ENCODE peak calls at places on chromosome 22, in four cellular contexts. C is IMR-90, B is Panc1, U is body of pancreas. K is an unnamed sample.
A peak's percentile ranks its signal among the peaks of the same experiment; 100 is the strongest.

GRCh38 chr22:38706101-38706884 is 549 bp downstream of the GTPBP1 start:
- DNase-seq in U (peak; percentile 48), B (no peak), C (peak; percentile 27), K (peak; percentile 66)

GRCh38 chr22:22710719-22711531 is 66.5 kb downstream of the GGTLC2 start:
- DNase-seq in U (peak; percentile 70), C (peak; percentile 17), B (peak; percentile 13), K (peak; percentile 60)

GRCh38 chr22:49331223-49331815 is 496.4 kb downstream of the BRD1 start:
- DNase-seq in U (no peak), B (no peak), C (no peak), K (no peak)

GRCh38 chr22:38964989-38965388 is 7.6 kb downstream of the APOBEC3A start:
- DNase-seq in U (no peak), C (no peak), B (no peak), K (peak; percentile 55)

GRCh38 chr22:22060200-22061084 is 77.9 kb upstream of the TOP3B start:
- DNase-seq in B (peak; percentile 24), U (no peak), C (peak; percentile 24), K (peak; percentile 27)

GRCh38 chr22:19932367-19933206 is 9.0 kb upstream of the COMT start:
- DNase-seq in U (no peak), C (no peak), B (no peak), K (no peak)

GRCh38 chr22:37549704-37550059 is 10.6 kb upstream of the CDC42EP1 start:
- DNase-seq in U (peak; percentile 93), B (no peak), C (peak; percentile 50), K (no peak)

GRCh38 chr22:47618180-47618579 is 855.7 kb downstream of the TBC1D22A start:
- DNase-seq in C (no peak), B (no peak), U (no peak), K (no peak)

GRCh38 chr22:39574779-39575551 is 4.4 kb downstream of the CACNA1I start:
- DNase-seq in U (no peak), C (peak; percentile 95), B (peak; percentile 12), K (no peak)

GRCh38 chr22:33921576-33922181 is 1.4 kb upstream of the LARGE1 start:
- DNase-seq in C (peak; percentile 60), B (no peak), U (peak; percentile 53), K (peak; percentile 58)

GRCh38 chr22:37046589-37046988 is 5.0 kb upstream of the KCTD17 start:
- DNase-seq in B (no peak), U (no peak), C (no peak), K (no peak)

GRCh38 chr22:38271927-38272372 is 860 bp downstream of the TMEM184B start:
- DNase-seq in B (no peak), U (peak; percentile 77), C (no peak), K (peak; percentile 65)

GRCh38 chr22:48198489-48199459 is 1436.3 kb downstream of the TBC1D22A start:
- DNase-seq in B (no peak), U (no peak), C (no peak), K (no peak)

GRCh38 chr22:49101873-49102272 is 725.8 kb downstream of the BRD1 start:
- DNase-seq in U (no peak), C (no peak), B (no peak), K (no peak)

GRCh38 chr22:24582111-24582814 is 10.6 kb downstream of the LRRC75B start:
- DNase-seq in B (no peak), U (no peak), C (no peak), K (no peak)

GRCh38 chr22:24585461-24585860 is 7.4 kb downstream of the LRRC75B start:
- DNase-seq in U (no peak), B (no peak), C (no peak), K (no peak)

GRCh38 chr22:24583972-24584790 is 8.7 kb downstream of the LRRC75B start:
- DNase-seq in U (no peak), B (no peak), C (no peak), K (no peak)

GRCh38 chr22:24584871-24585411 is 7.9 kb downstream of the LRRC75B start:
- DNase-seq in U (no peak), B (no peak), C (no peak), K (no peak)

GRCh38 chr22:24583221-24583971 is 9.5 kb downstream of the LRRC75B start:
- DNase-seq in U (peak; percentile 64), C (peak; percentile 15), B (no peak), K (no peak)
- H3K4me3 ChIP-seq in U (no peak overlapping the region), C (no peak overlapping the region), B (no peak overlapping the region), K (no peak overlapping the region)

GRCh38 chr22:30062256-30062655 is 18.0 kb upstream of the HORMAD2 start:
- DNase-seq in B (no peak), C (no peak), U (no peak), K (no peak)
- H3K4me1 ChIP-seq in B (no peaks in the 10 kb centered on the region), C (no peaks in the 10 kb centered on the region), U (no peaks in the 10 kb centered on the region), K (peaks cover 2% of the 10 kb centered on the region)

GRCh38 chr22:45026511-45026910 is 16.7 kb upstream of the PHF21B start:
- DNase-seq in C (no peak), U (no peak), B (no peak), K (no peak)
- H3K27ac ChIP-seq in C (no peak overlapping the region), U (no peak overlapping the region), B (no peak overlapping the region), K (no peak overlapping the region)

GRCh38 chr22:31635638-31636306 is 26.2 kb downstream of the PISD start:
- DNase-seq in U (peak; percentile 71), C (no peak), B (no peak), K (no peak)

GRCh38 chr22:31639640-31640039 is 22.4 kb downstream of the PISD start:
- DNase-seq in C (no peak), B (no peak), U (no peak), K (no peak)

GRCh38 chr22:31637375-31637937 is 24.6 kb downstream of the PISD start:
- DNase-seq in B (no peak), U (no peak), C (no peak), K (no peak)

GRCh38 chr22:31637938-31638618 is 23.9 kb downstream of the PISD start:
- DNase-seq in U (no peak), C (no peak), B (no peak), K (peak; percentile 30)
- H3K4me3 ChIP-seq in U (no peak overlapping the region), C (no peak overlapping the region), B (no peak overlapping the region), K (no peak overlapping the region)

GRCh38 chr22:46043339-46043738 is 66.4 kb upstream of the WNT7B start:
- DNase-seq in U (peak; percentile 6), C (no peak), B (no peak), K (no peak)
- H3K4me1 ChIP-seq in U (peaks cover 86% of the 10 kb centered on the region), C (peaks cover 20% of the 10 kb centered on the region), B (peaks cover 61% of the 10 kb centered on the region), K (no peaks in the 10 kb centered on the region)

GRCh38 chr22:42963231-42963595 is 51.7 kb downstream of the PACSIN2 start:
- DNase-seq in U (no peak), C (no peak), B (no peak), K (no peak)

GRCh38 chr22:42961815-42962214 is 53.1 kb downstream of the PACSIN2 start:
- DNase-seq in U (no peak), B (no peak), C (no peak), K (no peak)

GRCh38 chr22:42964994-42965699 is 49.8 kb downstream of the PACSIN2 start:
- DNase-seq in C (peak; percentile 45), B (no peak), U (no peak), K (no peak)

GRCh38 chr22:42960146-42960509 is 54.8 kb downstream of the PACSIN2 start:
- DNase-seq in B (no peak), C (peak; percentile 12), U (no peak), K (no peak)

GRCh38 chr22:42962295-42963230 is 52.4 kb downstream of the PACSIN2 start:
- DNase-seq in B (no peak), C (peak; percentile 47), U (peak; percentile 48), K (peak; percentile 94)
- H3K27ac ChIP-seq in B (peak overlapping the region; percentile 95), C (peak overlapping the region; percentile 29), U (peak overlapping the region; percentile 87), K (peak overlapping the region; percentile 74)

GRCh38 chr22:26952654-26953379 is 295.4 kb downstream of the MIAT start:
- DNase-seq in C (no peak), B (no peak), U (no peak), K (no peak)

GRCh38 chr22:26949193-26949592 is 291.8 kb downstream of the MIAT start:
- DNase-seq in C (peak; percentile 19), B (no peak), U (no peak), K (no peak)

GRCh38 chr22:26953380-26953807 is 296.0 kb downstream of the MIAT start:
- DNase-seq in B (no peak), C (no peak), U (no peak), K (no peak)

GRCh38 chr22:26956346-26956745 is 299.0 kb downstream of the MIAT start:
- DNase-seq in C (no peak), B (no peak), U (no peak), K (no peak)

GRCh38 chr22:26952004-26952403 is 294.6 kb downstream of the MIAT start:
- DNase-seq in B (no peak), U (no peak), C (no peak), K (no peak)
- H3K4me3 ChIP-seq in B (no peak overlapping the region), U (no peak overlapping the region), C (no peak overlapping the region), K (no peak overlapping the region)

GRCh38 chr22:50482107-50483074 is 1.0 kb downstream of the ADM2 start:
- DNase-seq in C (no peak), B (no peak), U (peak; percentile 60), K (peak; percentile 39)

GRCh38 chr22:50483106-50483505 is 1.8 kb downstream of the ADM2 start:
- DNase-seq in C (no peak), B (no peak), U (no peak), K (no peak)

GRCh38 chr22:50485221-50486131 is 1.2 kb upstream of the MIOX start:
- DNase-seq in U (peak; percentile 96), B (no peak), C (no peak), K (peak; percentile 78)

GRCh38 chr22:50483977-50484853 is 2.4 kb upstream of the MIOX start:
- DNase-seq in B (no peak), C (no peak), U (peak; percentile 94), K (peak; percentile 87)

GRCh38 chr22:50483556-50483955 is 2.2 kb downstream of the ADM2 start:
- DNase-seq in B (no peak), U (no peak), C (no peak), K (no peak)
- H3K4me1 ChIP-seq in B (peaks cover 13% of the 10 kb centered on the region), U (peaks cover 56% of the 10 kb centered on the region), C (no peaks in the 10 kb centered on the region), K (no peaks in the 10 kb centered on the region)

GRCh38 chr22:25114369-25115362 is 85.0 kb upstream of the CRYBB3 start:
- DNase-seq in C (no peak), B (no peak), U (no peak), K (no peak)
- H3K27ac ChIP-seq in C (no peak overlapping the region), B (no peak overlapping the region), U (peak overlapping the region; percentile 91), K (peak overlapping the region; percentile 52)